ENCODE peak calls at places on chromosomes 4 and X, in six cellular contexts. S is stimulated activated CD8-positive, alpha-beta memory T cell treated with anti-CD3 and anti-CD28 coated beads, Interleukin-7, amount 100 ng/mL, for 1 hour; Q is occipital lobe; J is iris pigment epithelial cell; B is adrenal gland; W is vagina. Z is an unnamed sample.
A peak's percentile ranks its signal among the peaks of the same experiment; 100 is the strongest.

GRCh38 chr4:13539721-13540445 is 4.4 kb downstream of the NKX3-2 start:
- DNase-seq in B (no peak), Q (no peak), S (no peak), J (no peak), W (no peak), Z (no peak)

GRCh38 chr4:3405176-3405575 is 36.6 kb upstream of the HGFAC start:
- DNase-seq in W (no peak), J (no peak), S (no peak), B (no peak), Q (no peak), Z (no peak)

GRCh38 chr4:144820706-144821105 is 174.8 kb downstream of the HHIP start:
- DNase-seq in B (no peak), W (no peak), Q (no peak), J (peak; percentile 57), S (no peak), Z (peak; percentile 62)

GRCh38 chr4:1019726-1020470 is 8.5 kb downstream of the FGFRL1 start:
- DNase-seq in W (no peak), S (no peak), Q (no peak), J (no peak), B (no peak), Z (no peak)

GRCh38 chr4:186514271-186514950 is 41.0 kb downstream of the MTNR1A start:
- DNase-seq in S (no peak), W (no peak), Q (no peak), B (no peak), J (no peak), Z (no peak)

GRCh38 chr4:166902941-166903340 is 331.4 kb downstream of the SPOCK3 start:
- DNase-seq in Q (no peak), J (no peak), W (no peak), B (no peak), S (no peak), Z (no peak)

GRCh38 chr4:106329027-106329618 is 12.8 kb downstream of the AIMP1 start:
- DNase-seq in S (no peak), B (no peak), Q (no peak), W (no peak), J (peak; percentile 66), Z (peak; percentile 50)

GRCh38 chr4:89056953-89057398 is at the start of gene FAM13A:
- DNase-seq in W (no peak), Q (peak; percentile 1), B (peak; percentile 86), J (peak; percentile 98), S (no peak), Z (peak; percentile 94)

GRCh38 chrX:111646515-111646914 is 34.5 kb upstream of the ALG13 start:
- DNase-seq in J (no peak), S (no peak), W (no peak), B (no peak), Q (no peak), Z (no peak)

GRCh38 chr4:62528874-62529273 is 1328.7 kb downstream of the ADGRL3 start:
- DNase-seq in Q (no peak), B (no peak), S (no peak), J (no peak), W (no peak), Z (no peak)

GRCh38 chr4:147578057-147578476 is 39.1 kb upstream of the TMEM184C start:
- DNase-seq in S (no peak), J (peak; percentile 97), Q (no peak), B (peak; percentile 41), W (no peak), Z (peak; percentile 99)

GRCh38 chr4:146255463-146255862 is 41.1 kb downstream of the REELD1 start:
- DNase-seq in S (no peak), J (peak; percentile 73), W (no peak), Q (no peak), B (no peak), Z (no peak)

GRCh38 chr4:152156448-152156847 is 379.4 kb downstream of the FBXW7 start:
- DNase-seq in B (no peak), W (no peak), J (no peak), Q (no peak), S (no peak), Z (no peak)

GRCh38 chr4:66991521-66991920 is 553.8 kb downstream of the CENPC start:
- DNase-seq in B (no peak), W (no peak), J (no peak), S (no peak), Q (no peak), Z (peak; percentile 32)

GRCh38 chr4:188228279-188228678 is 89.0 kb downstream of the TRIML1 start:
- DNase-seq in J (no peak), W (no peak), Q (no peak), B (no peak), S (no peak), Z (no peak)

GRCh38 chr4:173990126-173990878 is 293.2 kb downstream of the FBXO8 start:
- DNase-seq in J (peak; percentile 65), Q (no peak), B (no peak), S (no peak), W (no peak), Z (peak; percentile 49)

GRCh38 chr4:107133965-107134364 is 97.9 kb upstream of the DKK2 start:
- DNase-seq in B (no peak), J (no peak), Q (no peak), S (no peak), W (no peak), Z (no peak)

GRCh38 chrX:137930562-137930961 is 364.6 kb downstream of the ZIC3 start:
- DNase-seq in W (no peak), J (no peak), S (no peak), B (no peak), Q (no peak), Z (no peak)

GRCh38 chr4:1491630-1492457 is 85.6 kb upstream of the NKX1-1 start:
- DNase-seq in W (no peak), J (no peak), S (no peak), B (peak; percentile 1), Q (no peak), Z (no peak)

GRCh38 chrX:35858916-35859315 is 60.6 kb upstream of the CFAP47 start:
- DNase-seq in J (no peak), B (no peak), S (no peak), W (no peak), Q (no peak), Z (no peak)

GRCh38 chr4:100063355-100063754 is 113.3 kb upstream of the H2AZ1 start:
- DNase-seq in W (no peak), Q (no peak), B (no peak), J (no peak), S (no peak), Z (no peak)

GRCh38 chrX:79268788-79269187 is 98.3 kb downstream of the ITM2A start:
- DNase-seq in S (no peak), B (no peak), J (no peak), W (no peak), Q (no peak), Z (no peak)

GRCh38 chr4:9980898-9981297 is 40.4 kb downstream of the SLC2A9 start:
- DNase-seq in S (no peak), B (no peak), J (no peak), Q (no peak), W (peak; percentile 22), Z (no peak)

GRCh38 chr4:52841707-52842456 is 20.2 kb upstream of the RASL11B start:
- DNase-seq in S (no peak), B (peak; percentile 54), J (no peak), Q (no peak), W (no peak), Z (no peak)

GRCh38 chr4:55549888-55550287 is 3.2 kb upstream of the CLOCK start:
- DNase-seq in W (no peak), Q (no peak), S (no peak), B (no peak), J (peak; percentile 93), Z (peak; percentile 83)

GRCh38 chrX:97844943-97845342 is 961.2 kb downstream of the RPA4 start:
- DNase-seq in J (no peak), B (no peak), S (no peak), W (no peak), Q (no peak), Z (no peak)

GRCh38 chr4:87105101-87105852 is 115.1 kb downstream of the KLHL8 start:
- DNase-seq in W (no peak), B (peak; percentile 37), Q (no peak), S (no peak), J (no peak), Z (no peak)

GRCh38 chrX:123436512-123436911 is 252.4 kb downstream of the GRIA3 start:
- DNase-seq in B (no peak), S (no peak), W (no peak), Q (no peak), J (no peak), Z (no peak)

GRCh38 chrX:104347860-104348259 is 93.1 kb upstream of the ESX1 start:
- DNase-seq in J (no peak), W (no peak), S (no peak), B (no peak), Q (no peak), Z (peak; percentile 39)

GRCh38 chr4:152480356-152480755 is 55.5 kb downstream of the FBXW7 start:
- DNase-seq in J (no peak), B (no peak), W (no peak), S (no peak), Q (no peak), Z (no peak)

GRCh38 chrX:72088761-72089160 is 43.0 kb downstream of the RTL5 start:
- DNase-seq in Q (no peak), J (no peak), W (no peak), S (no peak), B (no peak), Z (no peak)

Z was measured in LHCN-M2.